ENCODE peak calls at places on chromosomes 7 and 10, in seven cellular contexts. S is stimulated activated CD8-positive, alpha-beta memory T cell treated with anti-CD3 and anti-CD28 coated beads, Interleukin-7, amount 100 ng/mL, for 24 hours; F is dermis microvascular lymphatic vessel endothelial cell; N is AG08396; X is activated CD8-positive, alpha-beta memory T cell treated with anti-CD3 and anti-CD28 coated beads, Interleukin-2, amount 50 U/mL, for 48 hours; W is posterior cingulate gyrus; Z is EL. L is an unnamed sample.

GRCh38 chr10:89346264-89346971 is 18.6 kb downstream of the IFIT3 start:
- DNase-seq in S (no peak), N (no peak), X (no peak), F (peak), Z (peak), W (no peak), L (no peak)

GRCh38 chr10:88913157-88913556 is 33.1 kb downstream of the STAMBPL1 start:
- DNase-seq in W (no peak), X (no peak), F (no peak), N (no peak), S (no peak), Z (no peak), L (no peak)

GRCh38 chr10:43211030-43211429 is 55.8 kb downstream of the RASGEF1A start:
- DNase-seq in Z (peak), W (peak), N (no peak), S (no peak), F (no peak), X (peak), L (no peak)

GRCh38 chr7:48244902-48245301 is 73.6 kb downstream of the ABCA13 start:
- DNase-seq in Z (peak), W (no peak), N (no peak), X (no peak), S (no peak), F (no peak), L (no peak)

GRCh38 chr10:29949411-29950011 is 109.9 kb downstream of the JCAD start:
- DNase-seq in Z (peak), S (no peak), X (no peak), N (peak), F (peak), W (no peak), L (no peak)

GRCh38 chr10:105187243-105187642 is 546.2 kb downstream of the SORCS3 start:
- DNase-seq in S (no peak), Z (no peak), F (no peak), X (no peak), W (no peak), N (no peak), L (no peak)

GRCh38 chr10:3074145-3074665 is 6.9 kb downstream of the PFKP start:
- DNase-seq in S (no peak), Z (no peak), X (no peak), W (no peak), N (no peak), F (no peak), L (no peak)

GRCh38 chr10:89425000-89425399 is 10.6 kb downstream of the IFIT5 start:
- DNase-seq in Z (no peak), X (no peak), S (no peak), W (no peak), N (no peak), F (no peak), L (no peak)

GRCh38 chr7:139743267-139743966 is 34.4 kb downstream of the HIPK2 start:
- DNase-seq in W (no peak), N (no peak), X (no peak), S (no peak), Z (no peak), F (no peak), L (no peak)

GRCh38 chr7:134047675-134048074 is 79.5 kb upstream of the LRGUK start:
- DNase-seq in S (no peak), F (no peak), W (no peak), X (no peak), N (no peak), Z (no peak), L (no peak)

GRCh38 chr7:158110661-158111555 is 476.7 kb downstream of the PTPRN2 start:
- DNase-seq in N (no peak), X (no peak), Z (no peak), S (no peak), F (no peak), W (no peak), L (no peak)

GRCh38 chr7:156156734-156157408 is 344.6 kb upstream of the SHH start:
- DNase-seq in F (no peak), W (peak), S (no peak), N (no peak), X (no peak), Z (no peak), L (no peak)

GRCh38 chr7:35248576-35249536 is 5.0 kb downstream of the TBX20 start:
- DNase-seq in S (no peak), W (peak), Z (no peak), X (no peak), F (no peak), N (no peak), L (no peak)

GRCh38 chr10:24477925-24478324 is 245.8 kb downstream of the ARHGAP21 start:
- DNase-seq in X (no peak), W (peak), Z (no peak), S (no peak), N (no peak), F (no peak), L (no peak)

GRCh38 chr7:1670894-1671875 is 1.1 kb downstream of the ELFN1 start:
- DNase-seq in Z (no peak), F (no peak), W (peak), S (no peak), N (no peak), X (peak), L (peak)

GRCh38 chr7:30276203-30276900 is 8.0 kb upstream of the ZNRF2 start:
- DNase-seq in F (no peak), Z (peak), W (no peak), X (no peak), N (peak), S (no peak), L (no peak)

GRCh38 chr7:135930565-135931423 is 46.4 kb downstream of the MTPN start:
- DNase-seq in X (no peak), W (no peak), Z (peak), S (no peak), N (peak), F (no peak), L (no peak)

GRCh38 chr10:29946953-29947700 is 112.3 kb downstream of the JCAD start:
- DNase-seq in Z (peak), X (no peak), W (no peak), N (peak), F (no peak), S (no peak), L (no peak)